ENCODE peak calls at places on chromosomes 2 and 18, in four cellular contexts. E is suprapubic skin, Z is heart left ventricle, Q is right lobe of liver. S is an unnamed sample.

GRCh38 chr2:156310773-156311172 is 21.7 kb downstream of the NR4A2 start:
- DNase-seq in Z (no peak), E (no peak), Q (no peak), S (no peak)

GRCh38 chr18:55252053-55252675 is 292.9 kb upstream of the CCDC68 start:
- DNase-seq in E (no peak), Z (no peak), Q (no peak), S (no peak)

GRCh38 chr2:226934546-226935243 is 98.8 kb downstream of the RHBDD1 start:
- DNase-seq in Z (no peak), Q (no peak), E (no peak), S (no peak)

GRCh38 chr2:160144278-160144990 is 55.6 kb downstream of the ITGB6 start:
- DNase-seq in Q (no peak), E (no peak), Z (no peak), S (no peak)

GRCh38 chr2:37283207-37283606 is 41.4 kb downstream of the PRKD3 start:
- DNase-seq in E (no peak), Z (no peak), Q (no peak), S (no peak)

GRCh38 chr2:104606056-104606455 is 247.9 kb upstream of the POU3F3 start:
- DNase-seq in Q (no peak), E (no peak), Z (no peak), S (no peak)

GRCh38 chr2:29705636-29706035 is 215.8 kb downstream of the ALK start:
- DNase-seq in Z (no peak), E (no peak), Q (no peak), S (no peak)

GRCh38 chr2:192190474-192190873 is 4.3 kb downstream of the TMEFF2 start:
- DNase-seq in Z (no peak), E (no peak), Q (no peak), S (no peak)

GRCh38 chr2:223047260-223047761 is 4.7 kb upstream of the KCNE4 start:
- DNase-seq in Z (peak; percentile 28), E (no peak), Q (no peak), S (peak; percentile 68)

GRCh38 chr2:230660294-230661060 is 52.2 kb upstream of the CAB39 start:
- DNase-seq in E (peak; percentile 74), Z (peak; percentile 71), Q (no peak), S (peak; percentile 75)

GRCh38 chr2:130337735-130338325 is 4.9 kb upstream of the IMP4 start:
- DNase-seq in Z (no peak), Q (no peak), E (no peak), S (no peak)

GRCh38 chr2:158740591-158740990 is 54.5 kb upstream of the DAPL1 start:
- DNase-seq in Q (no peak), E (no peak), Z (peak; percentile 45), S (no peak)

GRCh38 chr2:37507069-37507410 is 162.6 kb downstream of the QPCT start:
- DNase-seq in Z (no peak), Q (no peak), E (no peak), S (no peak)

GRCh38 chr2:241087420-241088268 is 14.4 kb downstream of the MTERF4 start:
- DNase-seq in Z (no peak), E (peak; percentile 54), Q (peak; percentile 38), S (no peak)

GRCh38 chr2:232421189-232421785 is 14.6 kb downstream of the ALPG start:
- DNase-seq in Z (no peak), E (no peak), Q (no peak), S (peak; percentile 36)

GRCh38 chr2:201129044-201129505 is 13.1 kb downstream of the CFLAR start:
- DNase-seq in Z (no peak), Q (no peak), E (no peak), S (no peak)

GRCh38 chr2:17301437-17301836 is 216.8 kb downstream of the RAD51AP2 start:
- DNase-seq in Z (no peak), E (no peak), Q (no peak), S (no peak)

GRCh38 chr2:202577250-202578183 is 57.3 kb upstream of the FAM117B start:
- DNase-seq in Z (no peak), E (no peak), Q (no peak), S (no peak)

GRCh38 chr2:232981767-232982360 is 31.2 kb downstream of the NGEF start:
- DNase-seq in Z (no peak), E (no peak), Q (peak; percentile 31), S (no peak)

GRCh38 chr2:129828829-129829228 is 150.6 kb upstream of the RAB6C start:
- DNase-seq in E (no peak), Q (no peak), Z (no peak), S (no peak)

GRCh38 chr2:112585400-112585799 is 991 bp downstream of the CHCHD5 start:
- DNase-seq in E (no peak), Q (no peak), Z (no peak), S (no peak)

GRCh38 chr2:234950730-234951385 is 959 bp upstream of the SH3BP4 start:
- DNase-seq in Q (no peak), E (no peak), Z (no peak), S (peak; percentile 63)

GRCh38 chr2:202072737-202073396 is at the start of gene KIAA2012:
- DNase-seq in Z (no peak), Q (no peak), E (no peak), S (no peak)

GRCh38 chr2:188245230-188245629 is 46.4 kb upstream of the GULP1 start:
- DNase-seq in Z (no peak), Q (no peak), E (no peak), S (no peak)

GRCh38 chr2:175030380-175031271 is 25.4 kb upstream of the CHN1 start:
- DNase-seq in Q (peak; percentile 83), Z (peak; percentile 32), E (no peak), S (no peak)

GRCh38 chr18:69686861-69687260 is 260.8 kb downstream of the CD226 start:
- DNase-seq in E (no peak), Z (no peak), Q (no peak), S (no peak)

GRCh38 chr18:74082476-74083070 is 65.1 kb downstream of the FBXO15 start:
- DNase-seq in E (no peak), Z (peak; percentile 49), Q (no peak), S (no peak)

GRCh38 chr18:57150828-57151227 is 3.9 kb downstream of the BOD1L2 start:
- DNase-seq in Z (no peak), E (no peak), Q (no peak), S (no peak)

DNA sequence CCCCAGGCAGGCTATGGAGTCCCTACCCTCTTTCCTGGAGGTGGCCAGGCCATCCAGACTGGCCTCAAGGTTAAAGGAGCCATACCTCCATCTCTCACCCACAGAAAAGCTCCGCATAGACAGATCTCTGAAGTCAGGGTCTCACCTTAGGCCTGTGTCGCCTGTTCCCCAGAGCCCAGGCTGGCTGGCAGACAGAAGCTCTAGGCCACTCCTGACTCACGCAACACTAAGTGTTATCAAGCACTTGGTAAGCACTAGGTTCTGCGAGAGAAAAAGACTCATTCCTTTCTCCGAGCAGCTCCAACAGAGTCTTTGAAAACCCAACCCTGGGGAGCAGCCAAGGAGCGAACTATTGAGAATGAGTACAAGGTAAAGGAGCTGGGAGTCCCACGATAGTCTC is 6.1 kb downstream of the SMAD7 start:
- DNase-seq in Z (no peak), Q (no peak), E (no peak), S (no peak)
- H3K4me3 ChIP-seq in Z (peak overlapping the region; percentile 98), Q (no peak overlapping the region), E (no peak overlapping the region), S (no peak overlapping the region)

GRCh38 chr18:23421277-23421676 is 31.8 kb upstream of the RIOK3 start:
- DNase-seq in E (no peak), Q (no peak), Z (no peak), S (no peak)
- TF ChIP-seq POLR2A in E (no peak), Q (no peak), Z (no peak), S (no peak)

GRCh38 chr18:58178476-58178875 is 134.4 kb downstream of the NEDD4L start:
- DNase-seq in Q (no peak), E (no peak), Z (no peak), S (no peak)
- H3K4me3 ChIP-seq in Q (no peak overlapping the region), E (no peak overlapping the region), Z (no peak overlapping the region), S (no peak overlapping the region)

DNA sequence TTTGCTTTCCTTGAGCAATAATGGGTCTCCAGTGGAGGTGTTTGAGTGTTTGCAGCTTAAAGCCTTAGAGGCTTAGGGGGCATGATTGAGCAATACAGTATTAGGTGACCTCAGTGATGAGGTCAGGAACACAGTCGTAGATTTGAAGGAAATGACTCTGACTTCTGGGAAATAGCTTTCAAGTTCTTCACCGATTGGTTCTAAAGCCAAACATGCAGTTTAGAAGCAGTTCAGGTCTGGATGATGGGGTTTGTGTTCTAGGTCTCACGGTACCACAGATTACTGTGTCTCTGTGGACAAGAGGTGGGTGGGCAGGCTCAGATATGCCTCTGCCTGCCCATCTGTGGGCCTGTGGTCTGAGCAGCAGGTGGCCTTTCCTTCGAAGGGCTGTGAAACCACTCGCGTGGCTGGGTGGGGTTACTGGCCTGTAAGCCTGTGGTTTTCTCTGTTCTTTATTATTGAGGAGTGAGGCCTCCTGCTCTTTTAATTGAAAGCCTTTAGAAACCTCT is 7.8 kb downstream of the MTHFD2 start:
- DNase-seq in Z (no peak), Q (no peak), E (no peak), S (no peak)
- TF ChIP-seq POLR2A in Z (no peak), Q (no peak), E (no peak), S (no peak)

GRCh38 chr2:207141381-207141780 is 24.4 kb downstream of the KLF7 start:
- DNase-seq in Q (no peak), Z (no peak), E (no peak), S (no peak)
- H3K4me3 ChIP-seq in Q (no peak overlapping the region), Z (no peak overlapping the region), E (no peak overlapping the region), S (no peak overlapping the region)

GRCh38 chr2:27053776-27054175 is 2.3 kb downstream of the AGBL5 start:
- DNase-seq in Z (no peak), E (no peak), Q (no peak), S (no peak)

GRCh38 chr2:27051902-27052645 is 606 bp downstream of the AGBL5 start:
- DNase-seq in Q (peak; percentile 60), Z (peak; percentile 51), E (peak; percentile 87), S (peak; percentile 80)

GRCh38 chr2:27050996-27051901 is at the start of gene AGBL5:
- DNase-seq in E (peak; percentile 98), Q (peak; percentile 96), Z (peak; percentile 95), S (peak; percentile 99)

GRCh38 chr2:27054721-27055120 is 3.3 kb downstream of the AGBL5 start:
- DNase-seq in E (no peak), Q (no peak), Z (no peak), S (peak; percentile 33)

GRCh38 chr2:27053321-27053720 is 1.9 kb downstream of the AGBL5 start:
- DNase-seq in Z (peak; percentile 19), Q (no peak), E (no peak), S (no peak)
- TF ChIP-seq POLR2A in Z (no peak), Q (no peak), E (no peak), S (no peak)

GRCh38 chr2:135948642-135949355 is 36.6 kb downstream of the DARS1 start:
- DNase-seq in E (no peak), Q (no peak), Z (no peak), S (no peak)

GRCh38 chr2:135951071-135951583 is 34.3 kb downstream of the DARS1 start:
- DNase-seq in Q (no peak), Z (no peak), E (no peak), S (no peak)

GRCh38 chr2:135945521-135945920 is 39.9 kb downstream of the DARS1 start:
- DNase-seq in Z (no peak), E (no peak), Q (no peak), S (no peak)

GRCh38 chr2:135947483-135947882 is 37.9 kb downstream of the DARS1 start:
- DNase-seq in E (no peak), Q (no peak), Z (no peak), S (no peak)

GRCh38 chr2:135948141-135948540 is 37.3 kb downstream of the DARS1 start:
- DNase-seq in Q (no peak), Z (no peak), E (no peak), S (no peak)
- H3K4me3 ChIP-seq in Q (no peak overlapping the region), Z (no peak overlapping the region), E (no peak overlapping the region), S (no peak overlapping the region)

S was measured in sigmoid colon.